ENCODE peak calls at places on chromosomes 12 and 14, in five cellular contexts. B, H, P, A and M are unnamed samples. For H3K4me1 and H3K36me3, the result is how much of the 10 kb centered on the place peaks cover.

GRCh38 chr14:101962503-101962874 is 1.9 kb upstream of the DYNC1H1 start:
- DNase-seq in B (peak), P (no peak), A (no peak), H (peak), M (no peak)

GRCh38 chr12:75560167-75560566 is 48.8 kb upstream of the KRR1 start:
- DNase-seq in P (no peak), H (no peak), A (no peak), B (no peak), M (no peak)

GRCh38 chr12:46678441-46678840 is 147.4 kb downstream of the SLC38A4 start:
- DNase-seq in H (no peak), B (no peak), A (no peak), P (no peak), M (no peak)

GRCh38 chr14:94027566-94028449 is 1.7 kb downstream of the OTUB2 start:
- DNase-seq in A (no peak), H (peak), P (no peak), B (peak), M (no peak)

GRCh38 chr14:34356267-34356660 is 105.8 kb downstream of the SPTSSA start:
- DNase-seq in A (no peak), H (no peak), B (no peak), P (no peak), M (no peak)

GRCh38 chr12:107925125-107925524 is 150.6 kb downstream of the ASCL4 start:
- DNase-seq in H (no peak), B (no peak), A (no peak), P (no peak), M (no peak)

GRCh38 chr12:89858718-89859117 is 150.1 kb upstream of the ATP2B1 start:
- DNase-seq in A (no peak), B (no peak), P (no peak), H (no peak), M (no peak)

GRCh38 chr12:28306535-28306934 is 116.3 kb downstream of the CCDC91 start:
- DNase-seq in P (no peak), A (no peak), B (no peak), H (no peak), M (no peak)

GRCh38 chr12:104750061-104750460 is 208.0 kb downstream of the SLC41A2 start:
- DNase-seq in B (peak), P (no peak), H (peak), A (no peak), M (no peak)

GRCh38 chr12:70774055-70774454 is 136.8 kb upstream of the PTPRB start:
- DNase-seq in A (no peak), H (no peak), P (no peak), B (no peak), M (no peak)

GRCh38 chr14:84404246-84404645 is 1125.7 kb upstream of the FLRT2 start:
- DNase-seq in P (no peak), H (no peak), B (no peak), A (no peak), M (no peak)

GRCh38 chr12:29103539-29103974 is 45.5 kb upstream of the FAR2 start:
- DNase-seq in A (peak), H (no peak), P (peak), B (no peak), M (no peak)

GRCh38 chr14:23708343-23708742 is 72.2 kb downstream of the DHRS2 start:
- DNase-seq in B (no peak), P (no peak), A (no peak), H (no peak), M (no peak)

GRCh38 chr14:23704890-23705289 is 68.7 kb downstream of the DHRS2 start:
- DNase-seq in H (no peak), P (no peak), B (no peak), A (peak), M (no peak)

GRCh38 chr14:23712287-23712686 is 76.1 kb downstream of the DHRS2 start:
- DNase-seq in H (no peak), P (no peak), A (no peak), B (no peak), M (no peak)

GRCh38 chr14:23707415-23707814 is 71.3 kb downstream of the DHRS2 start:
- DNase-seq in H (no peak), A (no peak), P (no peak), B (no peak), M (no peak)

DNA sequence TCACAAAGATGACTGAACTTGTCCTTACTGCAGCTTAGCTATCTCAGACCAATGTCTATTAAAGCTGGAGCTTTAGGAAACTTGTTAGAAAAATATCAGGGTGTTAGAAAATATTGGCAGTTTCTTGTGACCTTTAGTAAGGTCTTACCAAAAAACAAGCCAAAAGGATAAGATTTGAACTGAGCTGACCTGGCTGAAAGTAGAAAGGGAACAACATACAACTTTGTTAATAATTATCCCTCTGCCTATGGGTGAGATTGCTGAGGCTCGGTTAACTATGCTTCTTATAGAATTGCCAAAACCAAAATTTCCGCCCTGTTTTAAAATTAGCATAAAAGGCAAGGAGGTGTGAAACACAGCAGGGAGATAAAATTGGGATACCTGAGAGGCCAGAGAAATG is 73.8 kb downstream of the DHRS2 start:
- DNase-seq in A (no peak), B (no peak), P (no peak), H (no peak), M (no peak)
- H3K4me1 ChIP-seq in A (under half), B (under half), P (under half), H (under half), M (under half)

GRCh38 chr14:104797112-104798044 is 1.8 kb upstream of the AKT1 start:
- DNase-seq in H (no peak), P (no peak), A (no peak), B (no peak), M (peak)

GRCh38 chr14:104796682-104797081 is 1.1 kb upstream of the AKT1 start:
- DNase-seq in B (no peak), A (no peak), H (no peak), P (no peak), M (no peak)

GRCh38 chr14:104799239-104799599 is 1.7 kb upstream of the ZBTB42 start:
- DNase-seq in H (peak), P (no peak), B (no peak), A (no peak), M (no peak)

GRCh38 chr14:104799657-104800599 is 973 bp upstream of the ZBTB42 start:
- DNase-seq in B (peak), P (peak), H (peak), A (peak), M (peak)

DNA sequence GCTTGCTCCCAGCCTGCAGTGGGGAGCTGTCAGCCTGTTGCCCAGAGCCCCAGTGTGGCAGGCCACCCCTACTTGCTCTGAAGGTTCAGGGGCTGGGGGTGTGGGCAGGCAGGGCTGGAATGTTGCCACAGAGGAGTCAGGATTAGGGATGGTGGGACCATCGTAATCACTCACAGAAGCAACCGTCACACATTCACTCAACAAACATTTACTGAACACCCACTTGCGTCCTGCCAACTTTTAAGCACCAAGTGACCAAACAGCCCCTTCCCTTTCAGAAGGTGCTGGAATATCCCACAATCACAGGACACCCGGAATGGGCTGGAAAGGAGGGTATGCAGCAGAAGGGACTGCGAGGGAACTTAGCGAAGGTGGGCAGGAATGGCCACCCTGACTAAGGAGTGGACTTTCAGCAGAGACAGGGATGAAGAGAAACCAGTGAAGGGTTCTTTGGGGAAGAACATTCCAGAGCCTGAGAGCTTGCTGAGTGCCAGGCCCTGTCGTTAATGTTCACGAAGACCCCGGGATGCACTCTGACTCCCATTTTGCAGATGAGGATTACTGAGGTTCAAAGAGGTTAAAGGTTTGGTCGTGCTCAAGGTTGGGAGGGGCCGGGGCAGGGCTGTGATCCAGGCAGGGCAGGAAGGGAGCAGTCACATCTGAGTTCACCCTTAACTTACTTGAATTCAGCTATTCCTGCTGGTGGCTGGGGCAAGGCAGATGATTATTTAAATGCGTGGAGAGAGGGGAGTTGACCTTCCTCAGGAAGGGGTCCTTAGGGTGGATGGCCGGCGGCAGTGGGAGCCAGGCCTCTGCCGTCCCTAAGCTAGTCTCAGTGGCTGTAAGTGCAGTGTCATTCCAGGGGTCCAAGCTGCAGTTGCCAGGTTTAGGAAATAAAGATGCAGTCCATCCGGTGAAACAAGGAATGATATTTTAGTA is 2.3 kb upstream of the ZBTB42 start:
- DNase-seq in H (no peak), P (no peak), A (peak), B (no peak), M (no peak)
- H3K4me3 ChIP-seq in H (no peak), P (no peak), A (no peak), B (no peak), M (no peak)

DNA sequence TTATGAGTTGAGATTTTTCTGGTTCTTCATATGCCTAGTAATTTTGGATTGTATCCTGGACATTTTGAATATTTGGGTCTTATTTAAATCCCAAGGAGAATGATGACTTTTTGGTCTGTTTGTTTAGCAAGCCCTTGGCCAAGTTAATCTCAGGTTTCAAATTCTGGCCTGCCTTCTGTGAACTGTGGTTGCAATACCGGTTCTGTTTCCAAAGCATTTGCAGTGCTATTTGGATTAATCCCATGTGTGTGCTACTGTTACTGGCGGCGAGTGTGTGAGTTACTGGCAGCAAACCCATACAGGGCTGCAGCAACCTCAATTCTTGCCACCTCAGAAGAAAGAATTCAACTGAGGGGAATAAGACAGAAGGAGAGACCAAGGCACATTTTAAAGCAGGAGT is 51.1 kb downstream of the TMEM260 start:
- DNase-seq in P (no peak), B (no peak), H (no peak), A (no peak), M (no peak)
- H3K36me3 ChIP-seq in P (under half), B (half or more), H (under half), A (half or more), M (under half)

DNA sequence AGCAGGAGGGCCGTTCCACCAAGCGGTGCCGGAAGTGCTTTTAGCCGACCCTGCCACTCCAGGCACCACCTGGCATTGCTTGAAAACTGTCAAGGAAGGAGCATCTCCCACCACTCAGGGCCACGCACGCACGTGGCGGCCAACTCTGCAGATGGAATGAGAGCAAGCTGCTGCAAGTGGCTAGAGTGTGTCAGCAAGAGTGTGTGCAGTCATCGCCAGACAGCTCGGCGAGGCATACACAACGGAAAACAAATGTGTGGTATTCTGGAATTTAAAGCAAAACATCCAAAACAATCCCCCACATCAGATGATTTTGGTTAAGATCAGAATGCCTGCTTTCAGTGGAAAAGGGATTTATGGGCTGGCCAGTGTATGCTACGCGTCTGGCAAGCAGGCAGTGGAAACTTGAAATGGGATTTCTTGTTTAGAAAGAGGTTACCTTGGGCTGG is 11.2 kb downstream of the CD9 start:
- DNase-seq in B (no peak), H (no peak), A (no peak), P (no peak), M (no peak)
- H3K4me1 ChIP-seq in B (under half), H (under half), A (under half), P (under half), M (half or more)

DNA sequence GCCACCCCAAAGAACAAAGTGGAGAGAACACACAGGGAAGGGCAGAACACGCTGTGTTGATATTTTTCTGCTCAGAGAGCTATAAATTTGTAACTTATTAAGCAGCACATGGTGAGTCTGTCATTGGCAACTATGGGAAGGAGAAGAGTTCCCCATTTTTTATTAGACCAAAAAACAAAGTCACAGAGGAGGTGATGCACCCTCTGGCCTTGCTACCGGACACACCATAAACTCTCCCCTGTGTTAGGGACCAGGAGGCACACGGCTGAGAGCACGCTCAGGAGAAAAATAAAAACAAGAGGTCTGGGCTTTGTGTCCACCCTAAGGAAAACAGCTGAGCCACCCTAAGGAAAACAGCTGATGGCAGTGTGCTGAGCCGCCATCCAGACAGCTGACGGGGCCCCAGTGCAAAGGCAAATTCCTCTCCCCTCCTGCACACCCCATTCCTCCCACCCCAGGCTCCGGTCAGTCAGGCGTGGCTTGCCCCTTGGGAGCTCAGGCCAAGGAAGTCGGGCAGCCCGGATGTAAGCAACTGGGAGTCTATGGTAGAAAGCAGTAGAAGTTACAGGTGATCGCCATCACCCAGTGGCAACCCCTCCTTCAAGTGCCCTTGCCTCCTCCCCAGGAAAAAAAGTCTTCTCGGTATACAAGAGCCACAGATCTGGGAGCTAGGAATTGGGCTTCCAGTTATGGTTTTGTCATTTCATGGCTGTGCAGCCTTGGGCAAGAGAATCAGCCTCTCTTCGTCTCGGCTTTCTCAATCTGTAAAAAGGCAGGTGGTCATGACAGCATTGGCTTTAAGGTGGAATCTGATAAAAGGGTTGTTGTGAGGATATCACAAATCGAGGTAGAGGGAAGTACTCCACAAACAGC is 2.4 kb downstream of the PXN start:
- DNase-seq in H (no peak), B (no peak), A (no peak), P (no peak), M (no peak)
- H3K4me3 ChIP-seq in H (peak), B (peak), A (peak), P (peak), M (no peak)

GRCh38 chr12:4307593-4308333 is 13.2 kb upstream of the TIGAR start:
- DNase-seq in H (peak), A (no peak), B (no peak), P (no peak), M (peak)

GRCh38 chr12:4301932-4302501 is 19.0 kb upstream of the TIGAR start:
- DNase-seq in B (no peak), A (no peak), P (no peak), H (no peak), M (no peak)

GRCh38 chr12:4300870-4301269 is 20.1 kb upstream of the TIGAR start:
- DNase-seq in A (no peak), P (no peak), H (no peak), B (no peak), M (no peak)

GRCh38 chr12:4302881-4303280 is 18.1 kb upstream of the TIGAR start:
- DNase-seq in P (no peak), B (no peak), H (no peak), A (no peak), M (peak)

GRCh38 chr12:4303750-4304149 is 17.3 kb upstream of the TIGAR start:
- DNase-seq in H (no peak), P (no peak), B (no peak), A (no peak), M (no peak)
- H3K36me3 ChIP-seq in H (under half), P (under half), B (half or more), A (half or more), M (under half)

GRCh38 chr12:124397807-124398577 is 103.1 kb downstream of the RFLNA start:
- DNase-seq in H (no peak), P (no peak), B (no peak), A (no peak), M (peak)

GRCh38 chr12:124401563-124402180 is 106.8 kb downstream of the RFLNA start:
- DNase-seq in P (no peak), B (no peak), H (no peak), A (no peak), M (no peak)

GRCh38 chr12:124400124-124400523 is 105.2 kb downstream of the RFLNA start:
- DNase-seq in H (no peak), B (no peak), P (no peak), A (no peak), M (no peak)

GRCh38 chr12:124398578-124399227 is 103.8 kb downstream of the RFLNA start:
- DNase-seq in B (no peak), H (no peak), A (no peak), P (no peak), M (no peak)

DNA sequence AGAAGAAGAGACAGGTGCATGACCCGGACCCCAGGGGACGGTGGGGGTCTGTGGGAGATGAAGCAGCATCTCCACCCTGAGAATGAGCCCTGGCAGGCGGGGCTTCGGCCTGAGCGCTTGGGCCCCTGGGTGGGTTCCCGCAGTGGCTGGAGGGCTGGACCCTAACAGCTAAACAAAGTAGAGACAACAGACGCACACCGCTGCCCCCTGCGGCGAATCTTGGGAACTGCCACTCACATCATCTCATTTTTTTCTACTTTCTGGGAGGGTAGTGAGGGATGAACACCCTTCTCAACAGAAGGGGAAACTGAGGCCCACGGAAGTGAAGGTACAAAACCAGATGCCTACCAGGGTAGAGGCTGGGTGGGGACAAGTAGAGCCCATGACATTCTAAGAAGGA is 104.7 kb downstream of the RFLNA start:
- DNase-seq in B (no peak), A (peak), P (peak), H (no peak), M (peak)
- H3K4me1 ChIP-seq in B (half or more), A (under half), P (under half), H (under half), M (under half)

GRCh38 chr14:71586131-71586893 is 345.9 kb upstream of the RGS6 start:
- DNase-seq in H (no peak), A (no peak), B (no peak), P (no peak), M (no peak)
- H3K4me3 ChIP-seq in H (no peak), A (no peak), B (peak), P (no peak), M (no peak)

DNA sequence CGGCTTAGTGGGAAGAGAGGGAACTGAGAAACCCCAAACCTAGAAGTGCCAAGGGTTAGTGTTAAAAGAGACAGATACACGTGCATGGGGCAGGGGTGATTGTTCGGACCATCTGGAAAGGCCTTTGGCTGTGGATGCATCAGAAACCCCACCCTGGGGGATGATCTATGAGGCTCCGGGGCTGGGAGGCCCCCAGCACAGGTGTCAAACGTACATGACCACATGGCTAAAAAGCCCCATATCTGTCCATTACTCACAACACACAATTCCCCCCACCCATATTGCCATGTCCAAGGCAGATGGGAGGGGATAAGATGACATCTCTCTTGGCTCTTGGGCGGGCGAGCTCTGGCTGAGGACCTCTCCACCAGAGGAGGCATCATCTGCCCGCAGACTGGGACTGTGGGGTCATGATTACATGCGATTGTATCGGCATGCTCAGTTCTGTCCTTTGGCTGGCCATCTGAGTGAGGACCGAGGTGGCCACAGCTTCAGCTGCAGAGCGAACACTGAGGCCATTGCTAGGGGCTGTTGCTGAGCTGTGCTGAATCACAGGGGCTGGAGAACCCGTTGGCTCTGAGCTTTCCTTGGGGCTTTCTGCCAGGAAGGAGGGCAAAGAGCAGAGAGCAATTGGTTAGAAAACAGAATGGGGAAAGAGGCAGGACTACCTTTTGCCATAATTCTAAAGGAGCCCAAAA is 9.6 kb upstream of the NPFF start:
- DNase-seq in A (no peak), B (no peak), H (no peak), P (no peak), M (no peak)
- H3K36me3 ChIP-seq in A (half or more), B (half or more), H (under half), P (half or more), M (under half)